ENCODE peak calls at places on chromosome 14, in six cellular contexts. G is fibroblast of lung, Q is tibial nerve, S is mucosa of descending colon, P is AG04450, O is neural crest cell. U is an unnamed sample.

GRCh38 chr14:101961746-101962502 is 2.4 kb upstream of the DYNC1H1 start:
- DNase-seq in G (no peak), Q (no peak), S (no peak), P (no peak), O (no peak), U (no peak)

GRCh38 chr14:93008381-93008780 is 85.4 kb downstream of the CHGA start:
- DNase-seq in G (peak; percentile 64), Q (no peak), S (no peak), P (no peak), O (no peak), U (no peak)

GRCh38 chr14:68659021-68659931 is 133.6 kb downstream of the ZFP36L1 start:
- DNase-seq in G (peak; percentile 63), Q (no peak), S (no peak), P (no peak), O (no peak), U (no peak)

GRCh38 chr14:96221841-96222240 is 17.2 kb downstream of the BDKRB2 start:
- DNase-seq in G (no peak), Q (no peak), S (no peak), P (no peak), O (no peak), U (no peak)

GRCh38 chr14:29227631-29228030 is 461.0 kb downstream of the FOXG1 start:
- DNase-seq in G (peak; percentile 69), Q (no peak), S (no peak), P (no peak), O (no peak), U (no peak)

GRCh38 chr14:31174433-31174832 is 33.2 kb downstream of the HECTD1 start:
- DNase-seq in G (no peak), Q (no peak), S (no peak), P (no peak), O (no peak), U (no peak)

GRCh38 chr14:74219277-74219676 is 20.0 kb upstream of the VSX2 start:
- DNase-seq in G (no peak), Q (no peak), S (no peak), P (no peak), O (no peak), U (no peak)

GRCh38 chr14:105517096-105517495 is 9.3 kb upstream of the TMEM121 start:
- DNase-seq in G (peak; percentile 16), Q (no peak), S (peak; percentile 3), P (no peak), O (no peak), U (no peak)

GRCh38 chr14:26594756-26595545 is 2.9 kb downstream of the NOVA1 start:
- DNase-seq in G (no peak), Q (no peak), S (no peak), P (no peak), O (no peak), U (no peak)

GRCh38 chr14:66038214-66038977 is 447.8 kb upstream of the CCDC196 start:
- DNase-seq in G (peak; percentile 14), Q (peak; percentile 44), S (no peak), P (no peak), O (peak; percentile 16), U (no peak)
- TF ChIP-seq CTCF in G (no peak), Q (no peak), S (no peak), P (no peak), O (no peak), U (no peak)

GRCh38 chr14:23345987-23346692 is 6.5 kb downstream of the SLC22A17 start:
- DNase-seq in G (no peak), Q (no peak), S (no peak), P (no peak), O (no peak), U (no peak)
- TF ChIP-seq CTCF in G (no peak), Q (no peak), S (no peak), P (no peak), O (peak; percentile 32), U (no peak)

DNA sequence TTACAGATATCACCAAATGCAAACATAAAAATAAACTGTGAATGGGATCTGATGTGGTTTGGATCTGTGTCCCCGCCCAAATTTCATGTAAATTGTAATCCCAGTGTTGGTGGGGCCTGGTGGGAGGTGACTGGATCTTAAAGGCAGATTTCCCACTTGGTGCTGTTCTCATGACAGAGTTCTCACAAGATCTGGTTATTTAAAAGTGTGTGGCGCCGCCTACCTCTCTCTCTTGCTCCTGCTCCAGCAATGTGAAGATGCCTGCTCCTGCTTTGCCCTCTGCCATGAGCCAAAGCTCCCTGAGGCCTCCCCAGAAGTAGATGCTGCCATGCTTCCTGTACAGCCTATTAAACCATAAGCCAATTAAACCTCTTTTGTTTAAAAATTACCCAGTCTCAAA is 47.8 kb downstream of the SLC25A21 start:
- DNase-seq in G (no peak), Q (no peak), S (no peak), P (no peak), O (no peak), U (no peak)
- TF ChIP-seq CTCF in G (no peak), Q (no peak), S (no peak), P (no peak), O (no peak), U (no peak)

GRCh38 chr14:35387209-35387608 is 17.3 kb downstream of the NFKBIA start:
- DNase-seq in G (no peak), Q (no peak), S (no peak), P (no peak), O (no peak), U (no peak)

GRCh38 chr14:35383569-35384385 is 20.8 kb downstream of the NFKBIA start:
- DNase-seq in G (no peak), Q (no peak), S (no peak), P (no peak), O (no peak), U (no peak)

GRCh38 chr14:35386673-35387125 is 17.9 kb downstream of the NFKBIA start:
- DNase-seq in G (no peak), Q (no peak), S (no peak), P (no peak), O (no peak), U (no peak)

GRCh38 chr14:35384386-35385041 is 20.0 kb downstream of the NFKBIA start:
- DNase-seq in G (peak; percentile 96), Q (peak; percentile 52), S (peak; percentile 73), P (peak; percentile 91), O (no peak), U (no peak)

DNA sequence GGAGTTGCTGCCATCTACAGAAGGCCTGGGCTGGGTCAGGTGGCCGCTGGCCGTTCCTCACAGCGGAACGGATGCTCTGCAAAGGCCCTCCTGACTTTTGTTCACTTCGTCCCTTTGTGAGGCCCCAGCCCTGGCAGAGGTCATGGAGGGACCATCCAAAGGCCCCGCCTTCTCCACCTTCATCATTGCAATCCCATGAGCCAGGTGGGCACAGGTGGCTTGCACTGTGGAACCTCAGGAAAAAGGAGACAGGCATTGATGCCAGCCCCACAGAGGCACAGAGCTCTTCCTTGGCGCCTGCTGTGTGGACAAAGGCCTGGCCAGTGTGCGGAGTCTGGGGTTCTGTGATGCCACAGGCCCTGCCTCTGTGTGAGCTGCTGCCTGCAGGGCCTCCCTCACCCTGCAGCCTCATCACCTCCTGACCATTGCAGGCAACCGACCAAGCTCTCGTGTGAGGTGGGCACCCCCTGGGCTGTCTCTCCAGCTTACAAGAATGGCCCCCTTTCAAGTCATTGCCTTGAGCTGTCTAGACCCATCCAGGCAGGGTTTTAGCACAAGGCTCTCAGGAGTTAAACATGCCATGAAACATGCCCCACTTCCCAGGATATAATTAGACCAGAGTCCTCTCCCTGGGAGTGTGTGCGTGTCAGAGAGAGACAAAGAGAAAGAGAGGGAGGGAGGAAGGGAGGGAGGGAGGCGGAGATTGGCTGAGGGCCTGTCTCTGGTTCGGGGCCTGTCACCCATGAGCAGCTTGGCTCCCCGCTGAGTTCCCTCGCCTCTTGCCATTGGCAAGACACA is 19.3 kb downstream of the NFKBIA start:
- DNase-seq in G (peak; percentile 92), Q (peak; percentile 65), S (peak; percentile 77), P (no peak), O (no peak), U (peak; percentile 81)
- TF ChIP-seq CTCF in G (no peak), Q (no peak), S (no peak), P (no peak), O (no peak), U (no peak)

DNA sequence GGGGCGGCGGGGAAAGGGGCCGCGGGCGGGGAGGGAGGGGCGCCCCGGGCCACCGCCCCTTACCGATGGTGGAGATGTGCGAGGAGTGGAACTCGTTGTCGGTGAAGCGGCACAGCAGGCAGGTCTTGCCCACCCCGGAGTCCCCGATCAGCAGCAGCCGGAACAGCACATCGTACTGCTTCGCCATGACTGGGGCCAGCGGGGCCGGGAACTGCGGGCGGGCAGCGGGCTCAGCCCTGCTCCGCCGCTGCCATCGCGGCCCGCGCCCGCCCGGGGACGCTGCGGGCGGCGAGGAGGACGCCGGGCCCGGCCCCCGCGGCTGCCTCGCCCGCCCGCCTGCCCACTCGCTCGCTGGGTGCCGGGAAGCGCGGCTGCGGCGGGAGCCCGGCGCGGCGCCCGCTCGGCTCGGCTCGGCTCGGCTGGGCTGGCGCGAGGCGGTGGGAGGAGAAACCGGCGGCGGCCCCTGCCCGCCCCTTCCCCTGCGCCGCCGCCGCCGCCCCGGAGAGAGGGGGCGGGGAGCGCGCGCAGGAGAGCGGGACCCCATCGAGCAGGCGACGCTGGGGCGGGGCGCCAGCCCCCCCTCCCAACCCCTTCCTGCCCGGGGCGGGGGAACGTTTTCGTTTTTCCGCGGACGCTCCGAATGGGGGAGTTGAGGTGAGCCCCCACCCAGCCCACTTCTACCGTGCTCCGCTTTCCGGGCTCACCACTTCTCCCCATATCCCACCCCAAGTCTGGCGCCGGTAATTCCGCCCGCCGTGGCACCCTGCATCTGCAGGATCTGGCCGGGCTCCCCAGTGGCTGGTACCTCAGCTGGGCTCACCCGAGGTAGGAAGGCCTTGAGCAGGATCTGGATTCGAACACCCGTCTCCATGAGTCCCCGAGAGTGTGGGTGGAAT is at the start of gene RAB15:
- DNase-seq in G (peak; percentile 29), Q (no peak), S (peak; percentile 68), P (no peak), O (peak; percentile 43), U (no peak)
- TF ChIP-seq CTCF in G (no peak), Q (no peak), S (no peak), P (no peak), O (no peak), U (no peak)

GRCh38 chr14:106831322-106831720 is 1304.9 kb downstream of the TMEM121 start:
- DNase-seq in G (no peak), Q (no peak), S (peak; percentile 49), P (no peak), O (no peak), U (no peak)
- TF ChIP-seq CTCF in G (no peak), Q (no peak), S (no peak), P (peak; percentile 4), O (no peak), U (no peak)

GRCh38 chr14:65359503-65359902 is 53.0 kb upstream of the FUT8 start:
- DNase-seq in G (peak; percentile 54), Q (no peak), S (no peak), P (no peak), O (no peak), U (no peak)
- TF ChIP-seq CTCF in G (peak; percentile 17), Q (no peak), S (no peak), P (peak; percentile 6), O (peak; percentile 24), U (no peak)

U was measured in dorsolateral prefrontal cortex.